ENCODE peak calls at places on chromosomes 16 and 17, in five cellular contexts. R, U, Q, K and D are unnamed samples.

GRCh38 chr17:78252111-78252634 is 20.7 kb downstream of the TMEM235 start:
- DNase-seq in R (no peak), K (no peak), U (no peak), Q (no peak), D (no peak)

GRCh38 chr16:83804366-83804765 is 3.4 kb upstream of the HSBP1 start:
- DNase-seq in Q (no peak), U (no peak), R (no peak), K (no peak), D (no peak)

GRCh38 chr17:81397314-81398169 is 2.3 kb downstream of the BAHCC1 start:
- DNase-seq in R (peak; percentile 93), Q (no peak), K (peak; percentile 88), U (peak; percentile 62), D (no peak)

GRCh38 chr17:4566785-4567184 is 6.4 kb upstream of the GGT6 start:
- DNase-seq in R (peak; percentile 69), Q (no peak), K (peak; percentile 81), U (peak; percentile 39), D (peak; percentile 59)

GRCh38 chr17:76139801-76140660 is 1.0 kb downstream of the FOXJ1 start:
- DNase-seq in K (peak; percentile 74), R (no peak), U (no peak), Q (no peak), D (peak; percentile 64)

GRCh38 chr16:89409161-89409711 is 81.1 kb downstream of the ANKRD11 start:
- DNase-seq in K (no peak), R (no peak), Q (no peak), U (peak; percentile 71), D (no peak)

GRCh38 chr16:85422124-85422373 is 191.1 kb upstream of the GSE1 start:
- DNase-seq in Q (no peak), K (no peak), U (no peak), R (no peak), D (peak; percentile 70)

GRCh38 chr16:4537376-4538066 is 1.1 kb downstream of the CDIP1 start:
- DNase-seq in Q (no peak), K (peak; percentile 66), R (no peak), U (no peak), D (no peak)

GRCh38 chr16:30049871-30050270 is 15.7 kb upstream of the ALDOA start:
- DNase-seq in K (no peak), U (no peak), Q (no peak), R (no peak), D (no peak)

GRCh38 chr16:83715217-83715920 is 92.4 kb upstream of the HSBP1 start:
- DNase-seq in Q (no peak), K (no peak), R (no peak), U (no peak), D (no peak)

GRCh38 chr17:47604268-47604927 is 45.3 kb upstream of the KPNB1 start:
- DNase-seq in Q (no peak), K (peak; percentile 37), R (no peak), U (peak; percentile 85), D (no peak)

GRCh38 chr17:50323060-50323459 is 22.9 kb upstream of the XYLT2 start:
- DNase-seq in Q (no peak), K (no peak), U (no peak), R (no peak), D (no peak)

GRCh38 chr16:2003827-2004641 is 5.6 kb downstream of the ZNF598 start:
- DNase-seq in R (peak; percentile 92), U (peak; percentile 81), K (peak; percentile 99), Q (no peak), D (peak; percentile 97)

GRCh38 chr17:50558091-50558490 is 2.4 kb upstream of the CACNA1G start:
- DNase-seq in R (no peak), U (no peak), K (no peak), Q (no peak), D (no peak)

GRCh38 chr17:74746922-74747321 is 1.5 kb upstream of the NHERF1 start:
- DNase-seq in U (no peak), R (no peak), K (no peak), Q (no peak), D (no peak)

GRCh38 chr16:31350275-31351005 is 4.5 kb upstream of the ITGAX start:
- DNase-seq in R (no peak), U (no peak), Q (no peak), K (no peak), D (no peak)

GRCh38 chr16:14420721-14421488 is 209.2 kb downstream of the PARN start:
- DNase-seq in R (peak; percentile 76), K (no peak), Q (no peak), U (no peak), D (no peak)

GRCh38 chr16:4386452-4386813 is 14.8 kb downstream of the VASN start:
- DNase-seq in U (no peak), Q (no peak), R (no peak), K (no peak), D (no peak)

GRCh38 chr17:77076046-77076882 is 64.5 kb upstream of the SEC14L1 start:
- DNase-seq in Q (no peak), R (no peak), U (peak; percentile 9), K (no peak), D (no peak)

GRCh38 chr17:15943971-15944719 is 785 bp upstream of the ADORA2B start:
- DNase-seq in U (no peak), R (no peak), Q (no peak), K (no peak), D (no peak)

GRCh38 chr17:18109935-18110334 is 1.4 kb downstream of the MYO15A start:
- DNase-seq in R (no peak), Q (no peak), U (no peak), K (no peak), D (no peak)

GRCh38 chr17:15454328-15454727 is 13.1 kb downstream of the CDRT4 start:
- DNase-seq in K (no peak), U (no peak), R (no peak), Q (no peak), D (no peak)

GRCh38 chr17:9594065-9594464 is 17.6 kb downstream of the CFAP52 start:
- DNase-seq in K (no peak), Q (no peak), U (no peak), R (no peak), D (no peak)

GRCh38 chr16:66824006-66824405 is 6.8 kb downstream of the NAE1 start:
- DNase-seq in Q (no peak), K (no peak), R (no peak), U (peak; percentile 16), D (no peak)

GRCh38 chr16:12906271-12906670 is 4.9 kb downstream of the SHISA9 start:
- DNase-seq in R (no peak), K (no peak), U (no peak), Q (no peak), D (no peak)

GRCh38 chr16:24504467-24505345 is 34.7 kb upstream of the RBBP6 start:
- DNase-seq in R (peak; percentile 67), Q (peak; percentile 17), U (peak; percentile 50), K (peak; percentile 64), D (peak; percentile 74)

GRCh38 chr16:27127293-27127692 is 60.6 kb downstream of the C16orf82 start:
- DNase-seq in Q (no peak), R (no peak), U (peak; percentile 61), K (no peak), D (no peak)

GRCh38 chr17:10702574-10702973 is 5.2 kb downstream of the ADPRM start:
- DNase-seq in R (no peak), U (peak; percentile 52), K (no peak), Q (no peak), D (peak; percentile 33)

GRCh38 chr17:71063559-71063958 is 894.2 kb downstream of the KCNJ2 start:
- DNase-seq in K (no peak), R (no peak), Q (no peak), U (no peak), D (no peak)

GRCh38 chr16:8686879-8687278 is 12.5 kb downstream of the ABAT start:
- DNase-seq in U (no peak), Q (no peak), R (no peak), K (no peak), D (no peak)

GRCh38 chr17:63942309-63942985 is 10.3 kb upstream of the CD79B start:
- DNase-seq in Q (no peak), R (no peak), U (no peak), K (no peak), D (no peak)

GRCh38 chr17:32349503-32349853 is 479 bp upstream of the ZNF207 start:
- DNase-seq in R (no peak), Q (no peak), U (no peak), K (peak; percentile 27), D (no peak)

GRCh38 chr16:56265184-56265583 is 73.9 kb downstream of the GNAO1 start:
- DNase-seq in U (no peak), K (no peak), Q (no peak), R (no peak), D (no peak)

GRCh38 chr16:58815188-58815888 is 81.2 kb upstream of the GOT2 start:
- DNase-seq in U (no peak), K (no peak), Q (no peak), R (no peak), D (no peak)
- TF ChIP-seq MXI1 in U (no peak), K (no peak), Q (no peak), R (no peak), D (no peak)

GRCh38 chr17:72861811-72862210 is 230.7 kb downstream of the SLC39A11 start:
- DNase-seq in U (no peak), K (no peak), Q (no peak), R (no peak), D (no peak)
- TF ChIP-seq RFX5 in U (no peak), K (no peak), Q (no peak), R (no peak), D (no peak)

GRCh38 chr16:72995151-72995881 is 52.6 kb downstream of the ZFHX3 start:
- DNase-seq in U (no peak), R (no peak), Q (no peak), K (peak; percentile 34), D (peak; percentile 38)
- TF ChIP-seq MXI1 in U (no peak), R (no peak), Q (no peak), K (no peak), D (no peak)

GRCh38 chr17:79836952-79837887 is 2.0 kb downstream of the CBX4 start:
- DNase-seq in R (peak; percentile 88), U (peak; percentile 74), K (peak; percentile 68), Q (no peak), D (no peak)
- TF ChIP-seq RFX5 in R (peak; percentile 24), U (no peak), K (no peak), Q (no peak), D (no peak)

GRCh38 chr17:29003289-29003688 is 2.5 kb downstream of the SEZ6 start:
- DNase-seq in Q (no peak), K (no peak), R (no peak), U (no peak), D (no peak)
- TF ChIP-seq MXI1 in Q (no peak), K (no peak), R (no peak), U (no peak), D (no peak)

GRCh38 chr17:29109477-29110371 is 66.8 kb downstream of the PIPOX start:
- DNase-seq in Q (no peak), R (no peak), K (no peak), U (no peak), D (no peak)
- TF ChIP-seq RFX5 in Q (no peak), R (no peak), K (no peak), U (no peak), D (no peak)